ENCODE peak calls at places on chromosomes 6 and 20, in four cellular contexts. A is HepG2, E is H1, H is K562. L is an unnamed sample.

GRCh38 chr6:32313964-32314363 is 57.7 kb downstream of the TSBP1 start:
- DNase-seq in A (no peak), E (no peak), H (no peak), L (no peak)

GRCh38 chr20:59743767-59744485 is 139.6 kb downstream of the PHACTR3 start:
- DNase-seq in A (no peak), E (no peak), H (no peak), L (peak)

GRCh38 chr20:19885576-19885956 is 127.5 kb downstream of the RIN2 start:
- DNase-seq in A (no peak), E (no peak), H (no peak), L (no peak)

GRCh38 chr6:1242439-1242838 is 69.5 kb upstream of the FOXQ1 start:
- DNase-seq in A (no peak), E (no peak), H (no peak), L (no peak)

GRCh38 chr6:111263837-111264236 is 176.5 kb downstream of the SLC16A10 start:
- DNase-seq in A (no peak), E (no peak), H (peak), L (no peak)

GRCh38 chr20:56247954-56248782 is at the start of gene MC3R:
- DNase-seq in A (peak), E (peak), H (peak), L (peak)

GRCh38 chr20:25295386-25296093 is 47.7 kb downstream of the PYGB start:
- DNase-seq in A (no peak), E (no peak), H (no peak), L (no peak)

GRCh38 chr20:43681468-43681942 is 14.6 kb downstream of the MYBL2 start:
- DNase-seq in A (no peak), E (no peak), H (no peak), L (peak)

GRCh38 chr6:33632603-33633039 is 11.5 kb downstream of the ITPR3 start:
- DNase-seq in A (peak), E (peak), H (peak), L (peak)

GRCh38 chr20:43188861-43189613 is 669 bp downstream of the PTPRT start:
- DNase-seq in A (no peak), E (no peak), H (no peak), L (no peak)

GRCh38 chr20:542777-543368 is 717 bp downstream of the CSNK2A1 start:
- DNase-seq in A (no peak), E (no peak), H (peak), L (peak)

GRCh38 chr6:14877758-14878157 is 368.1 kb upstream of the JARID2 start:
- DNase-seq in A (no peak), E (no peak), H (no peak), L (no peak)

GRCh38 chr6:14874975-14875677 is 370.7 kb upstream of the JARID2 start:
- DNase-seq in A (no peak), E (no peak), H (no peak), L (no peak)

GRCh38 chr6:14875678-14876063 is 370.2 kb upstream of the JARID2 start:
- DNase-seq in A (no peak), E (no peak), H (no peak), L (no peak)

GRCh38 chr6:14880052-14880451 is 365.8 kb upstream of the JARID2 start:
- DNase-seq in A (no peak), E (no peak), H (no peak), L (no peak)

DNA sequence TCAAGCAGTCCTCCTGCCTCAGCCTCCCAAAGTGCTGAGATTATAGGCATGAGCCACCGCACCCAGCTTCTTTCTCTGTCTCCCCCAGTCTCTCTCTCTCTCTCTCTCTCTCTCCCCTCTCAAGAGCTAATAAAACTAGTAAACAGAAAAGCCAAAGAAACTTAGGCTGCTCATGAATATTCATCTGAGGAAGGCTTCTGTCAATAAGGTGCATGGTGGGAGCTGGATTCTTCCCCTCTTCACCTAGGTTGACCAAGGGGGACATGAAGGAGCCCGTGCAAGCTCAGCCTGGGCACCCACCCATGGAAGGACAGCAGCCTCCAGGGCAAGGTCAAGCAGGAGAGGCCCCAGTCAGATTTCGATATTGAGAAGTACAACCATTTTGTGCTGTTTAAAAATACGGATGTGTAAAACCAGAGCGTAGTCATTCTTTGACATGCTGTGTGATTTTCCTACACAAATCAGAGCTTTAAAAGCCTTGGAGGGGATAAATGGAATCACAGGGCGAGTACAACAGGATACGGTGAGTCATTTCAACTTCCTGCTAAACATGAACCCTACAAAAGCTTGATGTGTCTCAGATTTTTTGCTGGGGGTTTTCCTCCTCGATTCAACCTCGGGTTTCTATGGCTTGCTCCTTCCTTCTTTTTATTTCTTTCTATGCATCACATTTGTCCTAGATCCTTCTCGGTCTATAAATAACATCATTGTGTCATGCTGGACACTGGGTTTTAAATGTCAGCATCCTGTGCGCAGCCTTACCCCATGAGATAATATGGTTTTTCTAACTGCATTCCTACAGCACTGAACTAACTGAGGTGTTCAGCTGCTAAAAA is 368.9 kb upstream of the JARID2 start:
- DNase-seq in A (no peak), E (no peak), H (no peak), L (no peak)
- TF ChIP-seq POLR2A in A (no peak), E (no peak), H (no peak), L (no peak)

GRCh38 chr6:3725145-3726015 is 26.1 kb downstream of the PXDC1 start:
- DNase-seq in A (no peak), E (no peak), H (no peak), L (no peak)
- TF ChIP-seq POLR2AphosphoS5 in A (no peak), E (no peak), H (no peak), L (no peak)

GRCh38 chr6:139448094-139448649 is 73.7 kb upstream of the CITED2 start:
- DNase-seq in A (no peak), E (no peak), H (no peak), L (no peak)
- TF ChIP-seq TAF1 in A (no peak), E (no peak), H (no peak), L (no peak)

GRCh38 chr20:62953167-62953838 is 794 bp downstream of the SLC17A9 start:
- DNase-seq in A (no peak), E (no peak), H (no peak), L (no peak)

GRCh38 chr20:62951143-62951895 is 1.2 kb upstream of the SLC17A9 start:
- DNase-seq in A (no peak), E (no peak), H (no peak), L (no peak)

GRCh38 chr20:62951896-62952372 is 575 bp upstream of the SLC17A9 start:
- DNase-seq in A (no peak), E (no peak), H (no peak), L (no peak)

GRCh38 chr20:62953839-62954703 is 1.6 kb downstream of the SLC17A9 start:
- DNase-seq in A (peak), E (no peak), H (no peak), L (peak)

DNA sequence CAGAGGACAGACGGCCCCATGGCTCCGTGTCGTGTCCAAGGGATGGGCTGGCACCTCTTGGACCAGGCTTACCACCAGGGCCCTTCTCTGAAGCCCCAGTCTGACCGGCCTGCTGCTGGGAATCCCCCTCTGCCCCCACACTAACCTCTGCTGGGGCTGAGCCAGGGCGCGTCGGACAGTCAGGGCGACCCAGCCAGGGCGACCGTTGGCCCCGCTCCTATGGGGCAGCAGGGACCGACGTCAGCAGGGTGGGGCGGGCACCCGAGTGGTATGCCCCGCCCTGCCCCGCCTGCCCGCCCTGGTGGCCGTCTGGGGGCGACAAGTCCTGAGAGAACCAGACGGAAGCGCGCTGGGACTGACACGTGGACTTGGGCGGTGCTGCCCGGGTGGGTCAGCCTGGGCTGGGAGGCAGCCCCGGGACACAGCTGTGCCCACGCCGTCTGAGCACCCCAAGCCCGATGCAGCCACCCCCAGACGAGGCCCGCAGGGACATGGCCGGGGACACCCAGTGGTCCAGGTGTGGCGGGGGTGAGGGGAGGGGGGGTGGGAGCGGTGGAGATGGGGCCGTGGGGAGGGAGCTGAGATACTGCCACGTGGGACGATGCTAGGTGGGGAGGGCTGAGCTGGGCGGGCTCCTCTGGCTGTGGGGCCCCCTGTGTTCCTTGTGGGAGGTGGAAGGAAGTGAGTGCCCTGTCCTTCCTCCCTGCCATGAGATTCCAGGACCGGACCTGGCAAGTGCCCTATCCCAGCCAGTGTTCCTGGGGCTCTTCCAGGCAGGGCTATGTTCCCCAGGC is at the start of gene SLC17A9:
- DNase-seq in A (peak), E (no peak), H (no peak), L (peak)
- TF ChIP-seq POLR2A in A (no peak), E (no peak), H (no peak), L (peak)

GRCh38 chr20:3311623-3312022 is 72.6 kb upstream of the SLC4A11 start:
- DNase-seq in A (no peak), E (no peak), H (no peak), L (no peak)

GRCh38 chr20:3312940-3313656 is 74.1 kb upstream of the SLC4A11 start:
- DNase-seq in A (peak), E (no peak), H (no peak), L (no peak)

GRCh38 chr20:3314391-3314790 is 75.4 kb upstream of the SLC4A11 start:
- DNase-seq in A (no peak), E (no peak), H (no peak), L (no peak)

GRCh38 chr20:3315110-3315509 is 76.1 kb upstream of the SLC4A11 start:
- DNase-seq in A (no peak), E (no peak), H (no peak), L (no peak)

DNA sequence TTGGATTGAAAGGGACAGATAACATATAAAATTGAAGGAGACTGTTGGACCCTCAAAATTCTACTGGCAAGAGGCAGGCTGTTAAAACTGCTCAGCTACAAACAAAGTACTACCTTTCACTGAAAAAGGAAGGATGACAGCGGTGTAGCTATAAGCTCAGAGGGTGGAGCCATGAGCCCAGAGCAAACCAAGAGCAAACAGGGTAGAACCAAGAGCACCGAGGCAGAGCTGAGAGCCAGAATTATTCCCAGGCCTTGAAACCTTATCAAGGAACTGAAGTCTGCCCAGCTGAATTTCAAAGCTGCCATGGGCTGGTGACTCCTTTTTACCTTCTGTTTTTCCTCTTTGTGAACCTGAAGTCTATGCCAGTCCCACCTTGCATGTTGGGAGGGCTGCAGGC is 74.7 kb upstream of the SLC4A11 start:
- DNase-seq in A (no peak), E (no peak), H (no peak), L (no peak)
- TF ChIP-seq POLR2AphosphoS5 in A (no peak), E (no peak), H (no peak), L (no peak)

GRCh38 chr6:25869840-25870239 is 4.2 kb downstream of the SLC17A3 start:
- DNase-seq in A (no peak), E (no peak), H (no peak), L (no peak)

GRCh38 chr6:25874118-25874517 is at the start of gene SLC17A3:
- DNase-seq in A (no peak), E (no peak), H (no peak), L (no peak)

GRCh38 chr6:25874822-25875562 is 949 bp upstream of the SLC17A3 start:
- DNase-seq in A (no peak), E (no peak), H (no peak), L (no peak)

GRCh38 chr6:25875563-25875905 is 1.5 kb upstream of the SLC17A3 start:
- DNase-seq in A (peak), E (no peak), H (no peak), L (no peak)

DNA sequence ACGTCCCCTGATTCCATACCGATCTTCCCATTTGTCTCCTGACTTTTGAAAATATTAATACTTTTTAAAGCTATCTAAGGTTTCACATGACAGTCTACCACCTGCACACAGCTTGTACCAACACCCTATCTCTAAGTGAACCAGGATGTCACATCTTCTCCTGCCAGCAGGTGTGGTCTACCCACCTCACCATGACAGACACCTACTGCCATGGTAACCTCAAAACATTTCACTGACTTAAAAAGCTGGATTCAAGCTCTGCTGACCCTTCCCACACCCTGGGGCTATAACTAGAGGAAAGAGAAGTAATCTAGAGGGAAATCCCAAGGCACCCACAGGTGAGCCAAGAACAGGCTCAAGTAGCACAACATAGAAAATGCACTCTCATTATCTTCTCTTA is 1.2 kb downstream of the SLC17A3 start:
- DNase-seq in A (no peak), E (no peak), H (no peak), L (no peak)
- TF ChIP-seq TAF1 in A (no peak), E (no peak), H (no peak), L (no peak)

L was measured in GM12892.